ENCODE peak calls at places on chromosomes 11 and 22, in nine cellular contexts. I is mesenchymal stem cell, R is adrenal gland, G is mammary epithelial cell, P is right cardiac atrium, O is mucosa of descending colon, K is aorta, N is Peyer's patch, U is ovary. S is an unnamed sample.

GRCh38 chr22:47019012-47019790 is 256.8 kb downstream of the TBC1D22A start:
- DNase-seq in I (no peak), R (no peak), G (no peak), P (no peak), O (no peak), K (no peak), N (no peak), U (peak; percentile 60), S (no peak)

GRCh38 chr11:63839508-63840355 is 822 bp downstream of the MARK2 start:
- DNase-seq in I (peak; percentile 30), R (peak; percentile 58), G (peak; percentile 23), P (peak; percentile 63), O (peak; percentile 58), K (peak; percentile 66), N (peak; percentile 48), U (no peak), S (peak; percentile 23)

GRCh38 chr22:49930128-49930527 is 11.7 kb downstream of the CRELD2 start:
- DNase-seq in I (no peak), R (peak; percentile 53), G (no peak), P (no peak), O (peak; percentile 42), K (peak; percentile 65), N (peak; percentile 37), U (no peak), S (no peak)

GRCh38 chr11:28585007-28585406 is 476.8 kb downstream of the METTL15 start:
- DNase-seq in I (peak; percentile 49), R (no peak), G (peak; percentile 48), P (no peak), O (no peak), K (no peak), N (no peak), U (no peak), S (no peak)

GRCh38 chr22:30609260-30610185 is 2.5 kb downstream of the TCN2 start:
- DNase-seq in I (peak; percentile 94), R (peak; percentile 74), G (peak; percentile 89), P (no peak), O (peak; percentile 79), K (peak; percentile 71), N (no peak), U (peak; percentile 49), S (peak; percentile 82)

GRCh38 chr11:13030857-13031256 is 21.7 kb downstream of the RASSF10 start:
- DNase-seq in I (no peak), R (peak; percentile 31), G (no peak), P (peak; percentile 71), O (peak; percentile 67), K (no peak), N (no peak), U (no peak), S (peak; percentile 26)

GRCh38 chr11:99422581-99423434 is 402.1 kb downstream of the CNTN5 start:
- DNase-seq in I (peak; percentile 2), R (no peak), G (no peak), P (no peak), O (no peak), K (no peak), N (no peak), U (no peak), S (no peak)

GRCh38 chr11:26860411-26860810 is 133.5 kb upstream of the FIBIN start:
- DNase-seq in I (no peak), R (no peak), G (no peak), P (no peak), O (no peak), K (no peak), N (no peak), U (no peak), S (no peak)

GRCh38 chr11:131356201-131356600 is 14.2 kb upstream of the NTM start:
- DNase-seq in I (no peak), R (no peak), G (peak; percentile 2), P (no peak), O (no peak), K (no peak), N (no peak), U (no peak), S (no peak)

GRCh38 chr22:30308518-30309230 is 18.1 kb downstream of the TBC1D10A start:
- DNase-seq in I (peak; percentile 79), R (no peak), G (peak; percentile 58), P (peak; percentile 32), O (no peak), K (peak; percentile 43), N (peak; percentile 78), U (no peak), S (no peak)

GRCh38 chr11:31813961-31814868 is 3.1 kb upstream of the PAX6 start:
- DNase-seq in I (no peak), R (no peak), G (no peak), P (peak; percentile 51), O (no peak), K (no peak), N (no peak), U (no peak), S (no peak)

DNA sequence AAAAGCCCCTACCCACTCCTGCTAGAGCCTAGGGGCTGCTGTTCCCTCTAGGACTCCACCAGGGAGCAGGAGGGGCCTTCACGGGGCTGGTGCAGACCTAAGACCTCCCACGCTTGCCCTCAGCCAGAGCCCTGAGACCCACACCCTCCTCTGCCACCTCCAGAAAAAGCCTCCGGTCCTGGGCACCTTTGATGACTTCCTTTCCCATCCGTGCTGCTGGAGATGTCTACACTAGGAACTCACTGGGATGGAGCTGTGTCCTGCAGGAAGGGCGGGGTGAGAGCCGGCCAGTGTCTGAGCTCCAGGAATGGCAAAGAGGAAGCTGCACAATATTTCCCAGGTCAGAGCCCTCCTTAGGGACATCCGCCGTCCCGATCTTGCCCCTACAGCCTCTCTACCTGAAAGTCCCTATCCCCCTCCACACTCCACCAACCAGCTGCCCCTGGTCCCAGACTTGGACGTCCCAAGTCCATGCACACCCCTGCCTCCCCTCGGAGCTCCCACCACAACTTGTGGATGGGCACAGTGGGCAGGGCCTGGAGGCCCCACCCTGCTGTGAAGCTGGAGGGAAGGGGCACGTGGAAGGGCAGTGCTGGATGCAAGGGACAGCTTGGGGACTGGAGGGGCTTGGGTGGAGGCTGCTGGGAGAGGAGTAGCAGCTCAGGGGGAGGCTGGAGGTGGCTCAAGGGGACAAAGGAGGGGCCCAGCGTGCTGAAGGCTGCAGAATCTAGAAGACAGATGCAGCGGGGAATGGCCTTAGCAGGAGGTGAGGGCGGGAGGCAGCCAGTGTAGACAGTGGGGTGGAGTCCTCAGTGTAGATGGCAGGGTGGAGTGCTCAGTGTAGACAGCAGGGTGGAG is 13.5 kb upstream of the LRP5 start:
- DNase-seq in I (no peak), R (peak; percentile 24), G (no peak), P (no peak), O (peak; percentile 61), K (peak; percentile 31), N (no peak), U (no peak), S (no peak)
- H3K4me1 ChIP-seq in I (peaks cover 12% of the 10 kb centered on the region), R (peaks cover 10% of the 10 kb centered on the region), G (peaks cover 10% of the 10 kb centered on the region), P (no peaks in the 10 kb centered on the region), O (peaks cover 44% of the 10 kb centered on the region), K (no peaks in the 10 kb centered on the region), N (peaks cover 42% of the 10 kb centered on the region), U (no peaks in the 10 kb centered on the region), S (no peaks in the 10 kb centered on the region)

GRCh38 chr22:35053060-35053835 is 12.7 kb upstream of the ISX start:
- DNase-seq in I (no peak), R (no peak), G (no peak), P (no peak), O (no peak), K (no peak), N (no peak), U (no peak), S (no peak)

GRCh38 chr22:35046744-35047462 is 19.1 kb upstream of the ISX start:
- DNase-seq in I (no peak), R (no peak), G (no peak), P (no peak), O (no peak), K (no peak), N (no peak), U (no peak), S (no peak)

GRCh38 chr22:35054064-35054463 is 11.9 kb upstream of the ISX start:
- DNase-seq in I (no peak), R (no peak), G (no peak), P (no peak), O (no peak), K (no peak), N (no peak), U (no peak), S (no peak)

GRCh38 chr22:35051791-35052190 is 14.2 kb upstream of the ISX start:
- DNase-seq in I (no peak), R (no peak), G (peak; percentile 50), P (no peak), O (no peak), K (no peak), N (no peak), U (no peak), S (no peak)

DNA sequence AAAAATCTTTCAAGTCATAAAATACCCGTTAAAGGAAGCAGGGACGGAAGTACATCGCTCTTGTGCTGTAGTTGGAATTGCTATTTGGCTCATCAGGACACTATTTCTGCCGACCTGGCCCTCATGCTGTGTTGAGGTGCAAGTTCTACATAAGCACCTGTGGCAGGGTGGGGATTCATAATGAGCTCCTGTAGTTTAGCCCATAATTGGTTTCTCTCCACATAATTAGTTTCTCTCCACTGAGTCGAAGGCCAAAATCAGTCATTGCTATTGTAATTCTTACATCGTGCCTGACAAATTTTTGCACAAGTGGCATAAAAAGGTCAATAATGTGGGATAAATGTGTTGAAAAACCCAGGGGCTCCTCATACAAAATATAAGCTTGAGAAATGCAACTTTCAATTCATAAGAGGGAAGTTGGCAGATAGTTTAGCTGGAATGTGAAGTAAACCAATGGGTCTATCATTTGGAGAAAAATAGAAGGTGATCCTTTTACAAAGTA is 14.9 kb upstream of the ISX start:
- DNase-seq in I (no peak), R (no peak), G (no peak), P (no peak), O (no peak), K (no peak), N (no peak), U (no peak), S (no peak)
- H3K4me1 ChIP-seq in I (no peaks in the 10 kb centered on the region), R (no peaks in the 10 kb centered on the region), G (no peaks in the 10 kb centered on the region), P (no peaks in the 10 kb centered on the region), O (no peaks in the 10 kb centered on the region), K (no peaks in the 10 kb centered on the region), N (no peaks in the 10 kb centered on the region), U (no peaks in the 10 kb centered on the region), S (no peaks in the 10 kb centered on the region)

DNA sequence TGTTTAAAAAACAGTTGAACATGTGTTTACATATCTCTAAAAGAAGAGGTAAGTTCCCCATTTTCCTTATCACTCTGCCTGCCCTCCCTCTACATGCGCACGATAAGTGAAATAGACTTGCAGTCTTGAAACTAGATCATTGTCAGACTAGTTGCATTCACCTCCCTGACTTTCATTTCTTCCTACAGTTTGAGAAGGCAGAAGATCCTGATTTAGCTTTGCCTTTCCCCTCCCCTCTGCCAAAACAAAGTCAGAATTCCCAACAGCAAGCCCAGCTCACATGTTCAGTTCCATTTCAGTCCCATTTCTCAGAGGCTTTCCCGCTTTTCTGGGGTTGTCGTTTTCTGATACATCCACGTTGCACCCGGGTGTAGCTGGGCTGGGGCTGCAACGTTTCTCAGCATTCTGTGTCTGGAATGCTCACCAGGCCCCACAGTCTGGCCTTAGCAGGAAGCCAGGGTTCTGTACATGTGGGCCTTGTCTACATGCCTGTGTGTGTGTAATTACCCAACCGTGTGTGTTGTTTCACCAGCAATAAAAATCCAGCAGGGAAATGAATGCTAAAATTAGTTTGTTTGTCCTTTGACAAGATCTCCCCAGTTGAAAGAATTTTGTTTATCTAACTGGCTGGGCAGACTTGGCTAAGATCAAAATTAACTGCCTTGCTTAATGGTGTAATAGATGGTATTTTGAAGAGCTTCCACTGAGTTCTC is 179.2 kb downstream of the DBX1 start:
- DNase-seq in I (peak; percentile 91), R (no peak), G (no peak), P (no peak), O (peak; percentile 12), K (peak; percentile 74), N (no peak), U (peak; percentile 39), S (peak; percentile 88)
- H3K4me1 ChIP-seq in I (peaks cover 11% of the 10 kb centered on the region), R (no peaks in the 10 kb centered on the region), G (peaks cover 26% of the 10 kb centered on the region), P (no peaks in the 10 kb centered on the region), O (no peaks in the 10 kb centered on the region), K (peaks cover 26% of the 10 kb centered on the region), N (peaks cover 7% of the 10 kb centered on the region), U (peaks cover 15% of the 10 kb centered on the region), S (peaks cover 39% of the 10 kb centered on the region)

GRCh38 chr11:86060544-86060943 is 8.3 kb downstream of the PICALM start:
- DNase-seq in I (no peak), R (no peak), G (no peak), P (no peak), O (no peak), K (no peak), N (no peak), U (no peak), S (no peak)
- H3K4me1 ChIP-seq in I (peaks cover 4% of the 10 kb centered on the region), R (peaks cover 70% of the 10 kb centered on the region), G (peaks cover 14% of the 10 kb centered on the region), P (peaks cover 8% of the 10 kb centered on the region), O (peaks cover 23% of the 10 kb centered on the region), K (peaks cover 4% of the 10 kb centered on the region), N (peaks cover 47% of the 10 kb centered on the region), U (peaks cover 7% of the 10 kb centered on the region), S (peaks cover 40% of the 10 kb centered on the region)

S was measured in endothelial cell of umbilical vein.